ENCODE peak calls at places on chromosomes 13 and 19, in six cellular contexts. A is heart left ventricle, T is osteocyte, E is stromal cell of bone marrow, J is NCI-H524, Z is right cardiac atrium. R is an unnamed sample.

GRCh38 chr19:12293771-12294307 is 844 bp downstream of the ZNF44 start:
- DNase-seq in A (peak; percentile 48), T (peak; percentile 84), E (no peak), J (no peak), Z (peak; percentile 82), R (no peak)

GRCh38 chr19:54390942-54391577 is 24.2 kb upstream of the TTYH1 start:
- DNase-seq in A (peak; percentile 30), T (no peak), E (peak; percentile 25), J (peak; percentile 53), Z (no peak), R (peak; percentile 48)

GRCh38 chr13:42454749-42455148 is 119.2 kb upstream of the TNFSF11 start:
- DNase-seq in A (no peak), T (no peak), E (no peak), J (no peak), Z (no peak), R (no peak)

GRCh38 chr13:40318366-40318765 is 348.1 kb downstream of the FOXO1 start:
- DNase-seq in A (peak; percentile 56), T (no peak), E (no peak), J (peak; percentile 85), Z (peak; percentile 79), R (no peak)

GRCh38 chr13:32164622-32165268 is 133.2 kb downstream of the FRY start:
- DNase-seq in A (no peak), T (no peak), E (peak; percentile 46), J (peak; percentile 90), Z (no peak), R (peak; percentile 78)

GRCh38 chr13:80307401-80307987 is 33.4 kb downstream of the SPRY2 start:
- DNase-seq in A (no peak), T (no peak), E (no peak), J (no peak), Z (no peak), R (no peak)

GRCh38 chr19:48698046-48698445 is 2.3 kb downstream of the FUT2 start:
- DNase-seq in A (no peak), T (no peak), E (peak; percentile 51), J (no peak), Z (no peak), R (no peak)

GRCh38 chr13:26300140-26300539 is 46.2 kb downstream of the CDK8 start:
- DNase-seq in A (no peak), T (no peak), E (peak; percentile 21), J (no peak), Z (no peak), R (no peak)

GRCh38 chr13:24734951-24735350 is 29.0 kb upstream of the RNF17 start:
- DNase-seq in A (no peak), T (no peak), E (no peak), J (no peak), Z (no peak), R (no peak)

GRCh38 chr13:26941345-26942174 is 181.0 kb upstream of the GPR12 start:
- DNase-seq in A (no peak), T (no peak), E (peak; percentile 73), J (no peak), Z (no peak), R (no peak)

GRCh38 chr19:40691421-40692211 is 1.2 kb upstream of the NUMBL start:
- DNase-seq in A (no peak), T (no peak), E (no peak), J (no peak), Z (no peak), R (peak; percentile 96)

GRCh38 chr19:4474504-4475136 is 2.5 kb downstream of the HDGFL2 start:
- DNase-seq in A (no peak), T (no peak), E (peak; percentile 31), J (peak; percentile 89), Z (peak; percentile 49), R (peak; percentile 65)

GRCh38 chr13:51397262-51397933 is 55.4 kb downstream of the INTS6 start:
- DNase-seq in A (no peak), T (no peak), E (peak; percentile 28), J (no peak), Z (no peak), R (no peak)

GRCh38 chr19:2244122-2244411 is 5.1 kb upstream of the AMH start:
- DNase-seq in A (no peak), T (no peak), E (no peak), J (no peak), Z (no peak), R (no peak)

GRCh38 chr19:409515-410242 is 732 bp upstream of the C2CD4C start:
- DNase-seq in A (no peak), T (no peak), E (no peak), J (no peak), Z (no peak), R (no peak)

GRCh38 chr13:72677431-72677830 is 50.0 kb downstream of the MZT1 start:
- DNase-seq in A (no peak), T (no peak), E (no peak), J (no peak), Z (no peak), R (no peak)

GRCh38 chr13:62014299-62014698 is 598.6 kb upstream of the PCDH20 start:
- DNase-seq in A (no peak), T (no peak), E (no peak), J (peak; percentile 0), Z (no peak), R (peak; percentile 19)

GRCh38 chr19:55590109-55590508 is 9.2 kb downstream of the FIZ1 start:
- DNase-seq in A (no peak), T (no peak), E (no peak), J (no peak), Z (no peak), R (no peak)

GRCh38 chr13:50406831-50407230 is 391.6 kb downstream of the KCNRG start:
- DNase-seq in A (no peak), T (no peak), E (no peak), J (no peak), Z (no peak), R (no peak)

GRCh38 chr13:113951246-113951999 is 22.5 kb downstream of the C13orf46 start:
- DNase-seq in A (peak; percentile 84), T (no peak), E (peak; percentile 50), J (peak; percentile 27), Z (peak; percentile 94), R (peak; percentile 29)

GRCh38 chr13:64639206-64639605 is 2590.9 kb downstream of the PCDH9 start:
- DNase-seq in A (no peak), T (no peak), E (no peak), J (no peak), Z (no peak), R (no peak)

GRCh38 chr13:44876782-44877324 is 112.4 kb downstream of the NUFIP1 start:
- DNase-seq in A (no peak), T (no peak), E (no peak), J (no peak), Z (no peak), R (no peak)

GRCh38 chr13:38636756-38637155 is 50.1 kb upstream of the FREM2 start:
- DNase-seq in A (no peak), T (no peak), E (no peak), J (no peak), Z (no peak), R (no peak)

GRCh38 chr19:33238750-33239149 is 13.1 kb upstream of the SLC7A10 start:
- DNase-seq in A (no peak), T (no peak), E (no peak), J (no peak), Z (no peak), R (no peak)

GRCh38 chr19:44111910-44112463 is 1.2 kb upstream of the ZNF225 start:
- DNase-seq in A (no peak), T (no peak), E (peak; percentile 82), J (peak; percentile 21), Z (no peak), R (no peak)

GRCh38 chr19:43672061-43672679 is 2.2 kb upstream of the PLAUR start:
- DNase-seq in A (no peak), T (no peak), E (no peak), J (no peak), Z (no peak), R (no peak)

GRCh38 chr13:43080199-43080598 is 56.8 kb downstream of the DNAJC15 start:
- DNase-seq in A (no peak), T (no peak), E (no peak), J (no peak), Z (no peak), R (no peak)

GRCh38 chr19:37957176-37957575 is 50.2 kb downstream of the SIPA1L3 start:
- DNase-seq in A (no peak), T (no peak), E (no peak), J (no peak), Z (no peak), R (no peak)

GRCh38 chr13:36163809-36164308 is 32.7 kb upstream of the DCLK1 start:
- DNase-seq in A (peak; percentile 46), T (peak; percentile 83), E (peak; percentile 96), J (peak; percentile 74), Z (peak; percentile 89), R (no peak)

GRCh38 chr13:59865398-59865797 is 298.3 kb downstream of the DIAPH3 start:
- DNase-seq in A (no peak), T (no peak), E (no peak), J (no peak), Z (no peak), R (no peak)

GRCh38 chr13:93730780-93731179 is 504.2 kb downstream of the GPC6 start:
- DNase-seq in A (no peak), T (no peak), E (no peak), J (no peak), Z (no peak), R (no peak)

GRCh38 chr19:2883686-2884439 is 16.7 kb downstream of the ZNF556 start:
- DNase-seq in A (no peak), T (no peak), E (no peak), J (no peak), Z (no peak), R (no peak)

GRCh38 chr13:40682449-40683240 is 16.2 kb upstream of the FOXO1 start:
- DNase-seq in A (no peak), T (no peak), E (no peak), J (no peak), Z (no peak), R (peak; percentile 67)

GRCh38 chr19:43765109-43765876 is 10.5 kb upstream of the SMG9 start:
- DNase-seq in A (no peak), T (peak; percentile 87), E (peak; percentile 98), J (no peak), Z (peak; percentile 66), R (no peak)

GRCh38 chr19:34999498-35000337 is at the start of gene GRAMD1A:
- DNase-seq in A (peak; percentile 93), T (peak; percentile 95), E (peak; percentile 79), J (peak; percentile 83), Z (peak; percentile 95), R (peak; percentile 31)

GRCh38 chr13:49374585-49375290 is 69.1 kb downstream of the CAB39L start:
- DNase-seq in A (no peak), T (no peak), E (peak; percentile 75), J (no peak), Z (no peak), R (no peak)

GRCh38 chr19:15154002-15154612 is 46.7 kb downstream of the NOTCH3 start:
- DNase-seq in A (no peak), T (no peak), E (peak; percentile 14), J (peak; percentile 37), Z (no peak), R (peak; percentile 18)

GRCh38 chr19:54336893-54337857 is 1.8 kb downstream of the LILRA4 start:
- DNase-seq in A (no peak), T (no peak), E (no peak), J (no peak), Z (no peak), R (no peak)

GRCh38 chr19:48551437-48552302 is at the start of gene SULT2B1:
- DNase-seq in A (no peak), T (no peak), E (no peak), J (no peak), Z (no peak), R (no peak)